ENCODE peak calls at places on chromosomes 3 and 15, in five cellular contexts. K, W, T, U and R are unnamed samples.

GRCh38 chr3:190533511-190534282 is 19.8 kb downstream of the IL1RAP start:
- DNase-seq in K (no peak), W (no peak), T (no peak), U (peak), R (no peak)

GRCh38 chr3:167032267-167032876 is 347.7 kb downstream of the ZBBX start:
- DNase-seq in K (no peak), W (no peak), T (peak), U (peak), R (peak)

GRCh38 chr15:68055224-68055705 is 1.1 kb downstream of the PIAS1 start:
- DNase-seq in K (peak), W (peak), T (peak), U (peak), R (peak)

GRCh38 chr15:73927476-73928240 is 1.4 kb downstream of the LOXL1 start:
- DNase-seq in K (peak), W (peak), T (peak), U (peak), R (no peak)

GRCh38 chr3:22474706-22475470 is 723.9 kb upstream of the ZNF385D start:
- DNase-seq in K (no peak), W (no peak), T (no peak), U (no peak), R (no peak)

GRCh38 chr3:126500016-126500415 is 17.6 kb downstream of the UROC1 start:
- DNase-seq in K (no peak), W (no peak), T (no peak), U (no peak), R (no peak)

GRCh38 chr3:184360834-184361531 is 422 bp downstream of the CLCN2 start:
- DNase-seq in K (no peak), W (no peak), T (no peak), U (no peak), R (no peak)

GRCh38 chr15:74373731-74374647 is 6.5 kb upstream of the CYP11A1 start:
- DNase-seq in K (peak), W (peak), T (peak), U (peak), R (peak)

GRCh38 chr3:4852780-4853748 is 126.2 kb upstream of the BHLHE40 start:
- DNase-seq in K (no peak), W (no peak), T (no peak), U (no peak), R (no peak)

GRCh38 chr3:118760611-118761606 is 273.7 kb downstream of the IGSF11 start:
- DNase-seq in K (no peak), W (no peak), T (no peak), U (peak), R (no peak)

GRCh38 chr3:73622135-73622534 is 2.6 kb downstream of the PDZRN3 start:
- DNase-seq in K (no peak), W (no peak), T (peak), U (peak), R (peak)

GRCh38 chr3:88113311-88114162 is 36.2 kb upstream of the C3orf38 start:
- DNase-seq in K (peak), W (peak), T (no peak), U (peak), R (peak)

GRCh38 chr3:134342269-134342668 is 32.0 kb downstream of the AMOTL2 start:
- DNase-seq in K (no peak), W (no peak), T (no peak), U (no peak), R (peak)

GRCh38 chr15:31084176-31084575 is 17.3 kb downstream of the TRPM1 start:
- DNase-seq in K (no peak), W (no peak), T (no peak), U (no peak), R (no peak)

GRCh38 chr3:105948108-105948507 is 79.3 kb upstream of the CBLB start:
- DNase-seq in K (no peak), W (no peak), T (no peak), U (no peak), R (no peak)

GRCh38 chr3:12478326-12478725 is 6.0 kb upstream of the TSEN2 start:
- DNase-seq in K (no peak), W (no peak), T (no peak), U (no peak), R (no peak)

GRCh38 chr15:63948436-63948835 is 97.8 kb downstream of the DAPK2 start:
- DNase-seq in K (no peak), W (no peak), T (no peak), U (no peak), R (no peak)

GRCh38 chr3:133644768-133645167 is 17.0 kb downstream of the TOPBP1 start:
- DNase-seq in K (no peak), W (no peak), T (no peak), U (no peak), R (no peak)

GRCh38 chr3:184180165-184180564 is 5.5 kb downstream of the AP2M1 start:
- DNase-seq in K (no peak), W (no peak), T (no peak), U (no peak), R (no peak)

GRCh38 chr3:172184106-172184822 is 144.9 kb downstream of the FNDC3B start:
- DNase-seq in K (no peak), W (no peak), T (no peak), U (no peak), R (no peak)

GRCh38 chr3:188076176-188076575 is 77.8 kb upstream of the LPP start:
- DNase-seq in K (no peak), W (no peak), T (no peak), U (no peak), R (no peak)

GRCh38 chr3:127041264-127041820 is 58.4 kb downstream of the PLXNA1 start:
- DNase-seq in K (no peak), W (no peak), T (no peak), U (no peak), R (no peak)

GRCh38 chr3:183158552-183159006 is 4.0 kb downstream of the LAMP3 start:
- DNase-seq in K (no peak), W (no peak), T (no peak), U (no peak), R (no peak)

GRCh38 chr3:112651516-112651915 is 10.6 kb upstream of the CCDC80 start:
- DNase-seq in K (no peak), W (no peak), T (no peak), U (no peak), R (no peak)

GRCh38 chr15:58988011-58988785 is 735 bp downstream of the RNF111 start:
- DNase-seq in K (peak), W (peak), T (no peak), U (peak), R (peak)

GRCh38 chr15:75694241-75695182 is 18.1 kb downstream of the CSPG4 start:
- DNase-seq in K (no peak), W (no peak), T (peak), U (peak), R (peak)

GRCh38 chr3:45182915-45183881 is 37.0 kb upstream of the CDCP1 start:
- DNase-seq in K (no peak), W (no peak), T (no peak), U (peak), R (no peak)

GRCh38 chr15:71282086-71282485 is 166.8 kb downstream of the THSD4 start:
- DNase-seq in K (no peak), W (no peak), T (no peak), U (no peak), R (no peak)

GRCh38 chr15:87878161-87878560 is 378.4 kb downstream of the NTRK3 start:
- DNase-seq in K (no peak), W (no peak), T (no peak), U (no peak), R (no peak)

GRCh38 chr3:15051531-15051930 is 13.6 kb downstream of the MRPS25 start:
- DNase-seq in K (no peak), W (no peak), T (no peak), U (peak), R (peak)

GRCh38 chr15:60124460-60125070 is 120.5 kb downstream of the FOXB1 start:
- DNase-seq in K (no peak), W (no peak), T (no peak), U (no peak), R (no peak)